ENCODE peak calls at places on chromosomes 7 and 10, in nine cellular contexts. C is GM23248; A is GM12864; I is lower lobe of right lung; F is midbrain; W is ecto neural progenitor cell; N is CD4-positive, alpha-beta memory T cell; Z is renal cortical epithelial cell; G is WTC11. V is an unnamed sample.

GRCh38 chr7:157980774-157981173 is 606.8 kb downstream of the PTPRN2 start:
- DNase-seq in Z (no peak), A (no peak), I (no peak), N (no peak), W (no peak), G (no peak), F (no peak), C (no peak), V (no peak)

GRCh38 chr7:143172354-143172753 is 10.9 kb upstream of the TAS2R39 start:
- DNase-seq in I (peak; percentile 77), N (no peak), C (peak; percentile 25), Z (peak; percentile 15), F (no peak), G (no peak), W (no peak), A (no peak), V (no peak)

GRCh38 chr7:85471740-85472139 is 284.9 kb upstream of the SEMA3D start:
- DNase-seq in A (no peak), W (no peak), F (no peak), I (no peak), C (peak; percentile 35), G (no peak), N (no peak), Z (no peak), V (no peak)

GRCh38 chr10:125161570-125162139 is 1.3 kb upstream of the CTBP2 start:
- DNase-seq in I (peak; percentile 59), C (no peak), W (peak; percentile 69), G (no peak), F (no peak), N (no peak), A (no peak), Z (peak; percentile 41), V (no peak)

GRCh38 chr7:36742911-36743775 is 18.8 kb upstream of the AOAH start:
- DNase-seq in F (peak; percentile 15), A (peak; percentile 37), W (no peak), N (no peak), C (no peak), G (no peak), I (peak; percentile 64), Z (no peak), V (no peak)

GRCh38 chr7:116443101-116443523 is 56.4 kb upstream of the CAV2 start:
- DNase-seq in F (no peak), Z (peak; percentile 99), G (no peak), W (no peak), C (peak; percentile 94), N (no peak), I (no peak), A (no peak), V (no peak)

GRCh38 chr10:89337493-89337892 is 9.7 kb downstream of the IFIT3 start:
- DNase-seq in F (no peak), N (no peak), C (peak; percentile 64), I (no peak), Z (peak; percentile 91), W (no peak), A (no peak), G (no peak), V (no peak)

GRCh38 chr10:77501152-77501845 is 136.3 kb downstream of the KCNMA1 start:
- DNase-seq in Z (peak; percentile 75), I (no peak), W (no peak), F (peak; percentile 24), A (no peak), C (peak; percentile 96), G (no peak), N (no peak), V (peak; percentile 37)

GRCh38 chr7:21916629-21917028 is 29.1 kb downstream of the CDCA7L start:
- DNase-seq in W (no peak), I (no peak), N (no peak), C (peak; percentile 30), A (no peak), G (no peak), F (no peak), Z (no peak), V (no peak)

GRCh38 chr10:103605359-103606156 is 112.1 kb downstream of the NEURL1 start:
- DNase-seq in N (peak; percentile 42), F (peak; percentile 59), Z (peak; percentile 6), C (peak; percentile 71), I (peak; percentile 51), A (no peak), G (peak; percentile 77), W (no peak), V (peak; percentile 51)

GRCh38 chr7:155796381-155797261 is 15.6 kb downstream of the SHH start:
- DNase-seq in I (peak; percentile 78), Z (no peak), C (peak; percentile 67), G (peak; percentile 83), W (peak; percentile 88), A (no peak), F (peak; percentile 48), N (peak; percentile 54), V (peak; percentile 54)

GRCh38 chr10:29621161-29621560 is 13.6 kb downstream of the SVIL start:
- DNase-seq in A (no peak), W (peak; percentile 72), F (no peak), G (peak; percentile 49), Z (peak; percentile 88), N (no peak), C (peak; percentile 82), I (no peak), V (no peak)

GRCh38 chr10:22764639-22765038 is 50.3 kb upstream of the PIP4K2A start:
- DNase-seq in N (no peak), F (no peak), G (no peak), W (no peak), Z (no peak), I (no peak), A (no peak), C (no peak), V (no peak)

GRCh38 chr10:43599333-43599732 is 6.9 kb upstream of the ZNF485 start:
- DNase-seq in N (no peak), G (no peak), F (no peak), C (no peak), Z (no peak), I (no peak), A (no peak), W (no peak), V (no peak)

GRCh38 chr10:27723436-27723835 is 22.2 kb downstream of the MKX start:
- DNase-seq in Z (no peak), N (no peak), I (no peak), A (no peak), C (peak; percentile 93), G (no peak), F (no peak), W (no peak), V (no peak)

GRCh38 chr10:68251146-68251545 is 19.2 kb upstream of the ATOH7 start:
- DNase-seq in N (no peak), F (no peak), I (no peak), C (no peak), A (no peak), W (no peak), Z (no peak), G (peak; percentile 27), V (no peak)

GRCh38 chr10:43892062-43892765 is 243.5 kb upstream of the ZNF32 start:
- DNase-seq in N (no peak), I (no peak), F (no peak), A (no peak), Z (no peak), W (no peak), C (peak; percentile 83), G (no peak), V (no peak)

GRCh38 chr10:15627617-15628196 is 92.0 kb downstream of the ITGA8 start:
- DNase-seq in Z (no peak), C (peak; percentile 5), I (no peak), F (no peak), G (no peak), W (no peak), N (no peak), A (no peak), V (no peak)

GRCh38 chr7:13945670-13946069 is 43.8 kb downstream of the ETV1 start:
- DNase-seq in I (no peak), W (no peak), Z (peak; percentile 84), C (peak; percentile 40), A (no peak), N (no peak), F (peak; percentile 7), G (no peak), V (no peak)

GRCh38 chr10:22544325-22545068 is 169.9 kb downstream of the PIP4K2A start:
- DNase-seq in A (no peak), Z (no peak), C (no peak), G (no peak), I (peak; percentile 62), N (no peak), W (no peak), F (no peak), V (no peak)

GRCh38 chr7:74044366-74045350 is 16.7 kb downstream of the ELN start:
- DNase-seq in Z (no peak), W (no peak), I (peak; percentile 41), F (peak; percentile 61), A (no peak), N (no peak), G (no peak), C (no peak), V (peak; percentile 19)

GRCh38 chr7:45174966-45175765 is 17.6 kb downstream of the RAMP3 start:
- DNase-seq in C (no peak), I (peak; percentile 16), G (no peak), N (no peak), A (no peak), F (no peak), Z (no peak), W (no peak), V (peak; percentile 5)

GRCh38 chr7:156662269-156662668 is 21.7 kb downstream of the RNF32 start:
- DNase-seq in N (no peak), C (no peak), F (no peak), I (no peak), W (no peak), A (no peak), Z (peak; percentile 18), G (no peak), V (no peak)

GRCh38 chr10:104777086-104777799 is 136.2 kb downstream of the SORCS3 start:
- DNase-seq in I (no peak), Z (no peak), A (no peak), F (peak; percentile 33), G (peak; percentile 14), C (no peak), N (no peak), W (no peak), V (no peak)

GRCh38 chr10:100022403-100022802 is 12.7 kb upstream of the DNMBP start:
- DNase-seq in N (no peak), W (no peak), G (no peak), Z (no peak), C (peak; percentile 29), I (no peak), F (no peak), A (no peak), V (no peak)

GRCh38 chr7:37016073-37016878 is 292.0 kb upstream of the AOAH start:
- DNase-seq in Z (peak; percentile 33), F (no peak), G (no peak), I (no peak), N (no peak), C (no peak), W (no peak), A (no peak), V (no peak)

GRCh38 chr7:11237742-11238141 is 264.1 kb downstream of the PHF14 start:
- DNase-seq in N (no peak), I (no peak), C (no peak), Z (peak; percentile 16), F (no peak), G (no peak), A (no peak), W (no peak), V (no peak)

GRCh38 chr7:127995157-127995865 is 35.9 kb downstream of the LRRC4 start:
- DNase-seq in N (no peak), Z (no peak), C (peak; percentile 64), W (no peak), A (no peak), I (no peak), F (peak; percentile 24), G (no peak), V (no peak)

GRCh38 chr10:21754410-21755011 is 220.5 kb downstream of the MLLT10 start:
- DNase-seq in N (no peak), A (no peak), G (no peak), I (no peak), W (no peak), F (no peak), Z (no peak), C (no peak), V (no peak)

GRCh38 chr10:97659589-97659988 is 19.1 kb downstream of the PI4K2A start:
- DNase-seq in N (no peak), F (no peak), A (no peak), W (no peak), Z (no peak), I (no peak), G (no peak), C (peak; percentile 58), V (no peak)

GRCh38 chr10:31030216-31030615 is 1.4 kb downstream of the ZNF438 start:
- DNase-seq in C (peak; percentile 47), G (no peak), N (no peak), W (no peak), A (no peak), Z (no peak), F (no peak), I (no peak), V (no peak)